ENCODE peak calls at places on chromosomes 2 and 18, in seven cellular contexts. C is WTC11, B is breast epithelium, J is progenitor cell of endocrine pancreas, A is AG09309, X is tibial artery, Z is thyroid gland. D is an unnamed sample.
A peak's percentile ranks its signal among the peaks of the same experiment; 100 is the strongest.

GRCh38 chr2:241885701-241886643 is 16.4 kb downstream of the RTP5 start:
- DNase-seq in B (no peak), X (no peak), J (no peak), A (no peak), Z (no peak), C (no peak), D (peak; percentile 89)

GRCh38 chr2:176105078-176105726 is 1.9 kb upstream of the HOXD11 start:
- DNase-seq in C (no peak), B (no peak), X (no peak), J (no peak), Z (no peak), A (no peak), D (no peak)

GRCh38 chr2:42435641-42436040 is 58.1 kb downstream of the KCNG3 start:
- DNase-seq in X (no peak), Z (no peak), B (no peak), J (no peak), C (no peak), A (no peak), D (no peak)

GRCh38 chr18:30800800-30801199 is 241.7 kb downstream of the DSC3 start:
- DNase-seq in A (no peak), X (no peak), B (no peak), C (no peak), J (no peak), Z (no peak), D (no peak)

GRCh38 chr2:2647156-2647555 is 316.1 kb upstream of the MYT1L start:
- DNase-seq in X (no peak), A (no peak), Z (no peak), J (no peak), C (no peak), B (no peak), D (no peak)

GRCh38 chr2:10831387-10831985 is 18.9 kb upstream of the PDIA6 start:
- DNase-seq in X (no peak), B (no peak), J (no peak), C (no peak), Z (no peak), A (no peak), D (no peak)

GRCh38 chr2:46074501-46074900 is 222.7 kb upstream of the EPAS1 start:
- DNase-seq in X (no peak), B (no peak), J (no peak), C (no peak), A (no peak), Z (no peak), D (peak; percentile 27)

GRCh38 chr18:51133580-51134160 is 63.8 kb downstream of the MEX3C start:
- DNase-seq in B (no peak), X (no peak), C (no peak), A (no peak), J (no peak), Z (peak; percentile 59), D (no peak)

GRCh38 chr18:59481436-59481835 is 122.4 kb upstream of the LMAN1 start:
- DNase-seq in J (no peak), X (no peak), A (no peak), Z (no peak), B (no peak), C (no peak), D (no peak)

GRCh38 chr18:79525556-79526467 is 130.1 kb downstream of the NFATC1 start:
- DNase-seq in X (peak; percentile 85), B (peak; percentile 33), A (no peak), J (no peak), Z (peak; percentile 45), C (no peak), D (no peak)

GRCh38 chr2:221896505-221897151 is 324.5 kb upstream of the EPHA4 start:
- DNase-seq in A (no peak), J (no peak), Z (peak; percentile 63), B (peak; percentile 17), C (no peak), X (peak; percentile 75), D (no peak)

GRCh38 chr2:132620115-132620514 is 49.9 kb downstream of the LYPD1 start:
- DNase-seq in B (no peak), X (no peak), A (no peak), J (no peak), Z (no peak), C (no peak), D (no peak)

GRCh38 chr2:70443078-70443465 is 110.6 kb downstream of the TGFA start:
- DNase-seq in X (no peak), B (no peak), A (no peak), J (no peak), C (no peak), Z (no peak), D (no peak)

GRCh38 chr2:239337122-239337876 is 63.5 kb downstream of the HDAC4 start:
- DNase-seq in B (no peak), Z (no peak), C (no peak), X (no peak), J (no peak), A (no peak), D (no peak)

GRCh38 chr2:37887286-37887685 is 37.8 kb upstream of the RMDN2 start:
- DNase-seq in Z (no peak), A (no peak), B (no peak), J (no peak), X (no peak), C (no peak), D (no peak)

GRCh38 chr18:36817039-36817438 is 11.8 kb downstream of the TPGS2 start:
- DNase-seq in A (no peak), J (no peak), B (no peak), C (no peak), X (no peak), Z (no peak), D (no peak)

GRCh38 chr2:7633556-7634153 is 716.4 kb downstream of the RNF144A start:
- DNase-seq in Z (no peak), A (no peak), C (no peak), J (no peak), X (no peak), B (no peak), D (no peak)

GRCh38 chr2:38620282-38620977 is 17.7 kb upstream of the HNRNPLL start:
- DNase-seq in A (peak; percentile 48), B (no peak), J (no peak), X (no peak), Z (no peak), C (no peak), D (no peak)

GRCh38 chr2:216327447-216327846 is 44.8 kb downstream of the MARCHF4 start:
- DNase-seq in A (no peak), B (no peak), X (no peak), Z (no peak), C (no peak), J (no peak), D (no peak)

GRCh38 chr18:30632058-30632718 is 410.4 kb downstream of the DSC3 start:
- DNase-seq in J (no peak), A (no peak), Z (no peak), B (no peak), X (no peak), C (peak; percentile 13), D (no peak)

GRCh38 chr2:12433641-12433990 is 283.1 kb upstream of the TRIB2 start:
- DNase-seq in J (no peak), B (no peak), A (no peak), C (no peak), Z (no peak), X (no peak), D (peak; percentile 29)

GRCh38 chr2:219362524-219363164 is 25.1 kb downstream of the DNPEP start:
- DNase-seq in A (peak; percentile 92), J (no peak), C (no peak), B (peak; percentile 27), X (peak; percentile 75), Z (peak; percentile 17), D (no peak)

GRCh38 chr2:26637811-26638310 is 3.3 kb downstream of the CIB4 start:
- DNase-seq in B (no peak), X (peak; percentile 49), A (no peak), Z (peak; percentile 61), J (no peak), C (no peak), D (no peak)

GRCh38 chr2:134712736-134713495 is 5.9 kb downstream of the TMEM163 start:
- DNase-seq in C (no peak), J (no peak), B (no peak), X (no peak), A (no peak), Z (no peak), D (no peak)
- TF ChIP-seq CTCF in C (no peak), J (no peak), B (no peak), X (no peak), A (no peak), Z (no peak), D (no peak)

GRCh38 chr2:233399306-233400225 is 45.3 kb downstream of the DGKD start:
- DNase-seq in J (no peak), B (no peak), Z (no peak), A (no peak), X (no peak), C (peak; percentile 36), D (no peak)
- TF ChIP-seq CTCF in J (no peak), B (no peak), Z (no peak), A (no peak), X (no peak), C (no peak), D (no peak)

GRCh38 chr2:18268400-18268799 is 292.1 kb downstream of the RDH14 start:
- DNase-seq in A (no peak), X (no peak), C (no peak), B (no peak), J (no peak), Z (no peak), D (peak; percentile 26)

GRCh38 chr2:18267501-18267900 is 293.0 kb downstream of the RDH14 start:
- DNase-seq in X (no peak), Z (no peak), C (no peak), J (no peak), A (no peak), B (no peak), D (no peak)

GRCh38 chr2:18265614-18266013 is 294.8 kb downstream of the RDH14 start:
- DNase-seq in X (no peak), A (no peak), C (no peak), B (no peak), Z (no peak), J (no peak), D (no peak)

GRCh38 chr2:18262601-18263000 is 297.9 kb downstream of the RDH14 start:
- DNase-seq in C (no peak), B (no peak), Z (no peak), X (no peak), A (no peak), J (no peak), D (no peak)

DNA sequence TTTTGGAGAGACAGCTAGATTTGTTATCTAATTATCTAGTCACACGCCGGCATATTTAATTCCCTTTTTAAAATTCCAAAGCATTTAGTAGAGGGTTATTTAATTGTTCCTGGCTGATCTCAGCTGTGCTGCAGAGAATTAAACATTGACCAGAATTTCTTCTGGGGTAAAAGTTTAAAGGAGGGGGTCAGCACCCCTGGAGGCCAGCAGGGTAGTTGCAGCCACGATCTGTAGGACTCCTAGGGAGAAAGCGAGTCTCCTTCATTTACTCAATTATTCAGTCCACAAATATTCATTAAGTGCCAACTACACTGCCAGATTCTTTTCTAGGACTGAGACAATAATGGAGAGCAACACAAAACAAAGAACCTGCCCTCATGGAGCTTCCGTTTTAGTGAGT is 294.3 kb downstream of the RDH14 start:
- DNase-seq in X (no peak), A (no peak), Z (no peak), C (no peak), B (no peak), J (no peak), D (no peak)
- TF ChIP-seq CTCF in X (no peak), A (peak; percentile 8), Z (no peak), C (peak; percentile 37), B (no peak), J (peak; percentile 43), D (peak; percentile 36)

DNA sequence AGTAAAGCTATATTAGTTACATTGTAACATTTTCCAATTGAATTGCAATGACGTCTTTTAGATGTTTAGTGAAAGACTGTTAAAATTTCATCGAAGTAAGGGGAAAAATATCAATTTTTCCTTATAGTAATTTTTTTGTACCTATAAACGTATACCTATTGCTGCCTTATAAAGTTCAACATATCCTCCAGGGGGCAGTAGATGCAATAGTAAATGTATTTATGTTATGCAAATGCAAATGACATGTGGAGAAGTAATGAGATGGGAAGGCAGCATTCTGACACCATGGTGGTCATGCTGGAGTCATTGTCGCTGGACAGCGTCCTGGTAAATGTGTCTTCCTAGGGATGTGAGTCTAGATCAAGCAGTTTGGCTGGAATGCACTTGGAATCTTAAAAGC is 38.7 kb downstream of the MSTN start:
- DNase-seq in Z (no peak), J (no peak), B (no peak), X (no peak), C (no peak), A (no peak), D (no peak)
- TF ChIP-seq CTCF in Z (no peak), J (peak; percentile 61), B (peak; percentile 15), X (peak; percentile 24), C (peak; percentile 29), A (peak; percentile 37), D (peak; percentile 16)

D was measured in WERI-Rb-1.